ENCODE peak calls at places on chromosome 10, in seven cellular contexts. D is H9, H is H1, E is mesenchymal stem cell, Z is IMR-90, G is mesendoderm, O is trophoblast cell. W is an unnamed sample.

GRCh38 chr10:79081353-79082034 is 12.7 kb downstream of the ZMIZ1 start:
- DNase-seq in D (no peak), H (no peak), E (peak), Z (peak), G (peak), O (peak), W (no peak)

GRCh38 chr10:119498889-119499864 is 43.3 kb downstream of the RGS10 start:
- DNase-seq in D (no peak), H (no peak), E (peak), Z (peak), G (no peak), O (no peak), W (no peak)

GRCh38 chr10:22159979-22160378 is 57.8 kb downstream of the EBLN1 start:
- DNase-seq in D (no peak), H (no peak), E (no peak), Z (no peak), G (no peak), O (no peak), W (no peak)

GRCh38 chr10:122072491-122072890 is 83.5 kb downstream of the TACC2 start:
- DNase-seq in D (no peak), H (no peak), E (no peak), Z (no peak), G (no peak), O (peak), W (no peak)

GRCh38 chr10:71582019-71582418 is 137.6 kb downstream of the C10orf105 start:
- DNase-seq in D (peak), H (no peak), E (peak), Z (peak), G (peak), O (peak), W (peak)

GRCh38 chr10:45155784-45156183 is 155.1 kb downstream of the ZNF22 start:
- DNase-seq in D (peak), H (no peak), E (no peak), Z (no peak), G (peak), O (no peak), W (no peak)

GRCh38 chr10:48473704-48474103 is 131.2 kb downstream of the ARHGAP22 start:
- DNase-seq in D (no peak), H (no peak), E (no peak), Z (no peak), G (no peak), O (no peak), W (no peak)

GRCh38 chr10:79132681-79133381 is 64.1 kb downstream of the ZMIZ1 start:
- DNase-seq in D (no peak), H (no peak), E (peak), Z (no peak), G (peak), O (no peak), W (no peak)

GRCh38 chr10:70617798-70618568 is 15.4 kb upstream of the PRF1 start:
- DNase-seq in D (no peak), H (no peak), E (peak), Z (peak), G (no peak), O (no peak), W (no peak)

GRCh38 chr10:73744690-73744994 is 470 bp downstream of the SEC24C start:
- DNase-seq in D (no peak), H (no peak), E (peak), Z (peak), G (peak), O (peak), W (no peak)

GRCh38 chr10:92419740-92420553 is 129.0 kb downstream of the MARCHF5 start:
- DNase-seq in D (peak), H (peak), E (peak), Z (peak), G (peak), O (peak), W (no peak)

GRCh38 chr10:69645751-69646687 is 16.0 kb downstream of the FAM241B start:
- DNase-seq in D (peak), H (no peak), E (no peak), Z (no peak), G (peak), O (no peak), W (peak)

GRCh38 chr10:111114931-111115500 is 38.2 kb downstream of the ADRA2A start:
- DNase-seq in D (peak), H (no peak), E (no peak), Z (no peak), G (no peak), O (no peak), W (no peak)

GRCh38 chr10:4865945-4866661 is 40.1 kb downstream of the AKR1E2 start:
- DNase-seq in D (no peak), H (no peak), E (no peak), Z (no peak), G (no peak), O (no peak), W (no peak)

GRCh38 chr10:97517778-97518561 is 19.2 kb downstream of the UBTD1 start:
- DNase-seq in D (peak), H (no peak), E (peak), Z (no peak), G (peak), O (peak), W (no peak)

GRCh38 chr10:62779487-62780248 is 24.9 kb upstream of the ADO start:
- DNase-seq in D (no peak), H (no peak), E (peak), Z (peak), G (no peak), O (peak), W (no peak)

GRCh38 chr10:16756561-16757221 is 60.5 kb downstream of the RSU1 start:
- DNase-seq in D (no peak), H (no peak), E (peak), Z (peak), G (no peak), O (no peak), W (no peak)

GRCh38 chr10:12067336-12067735 is 1.4 kb upstream of the DHTKD1 start:
- DNase-seq in D (no peak), H (no peak), E (peak), Z (peak), G (no peak), O (peak), W (no peak)

GRCh38 chr10:79446451-79447020 is 1.1 kb upstream of the ZCCHC24 start:
- DNase-seq in D (peak), H (no peak), E (no peak), Z (no peak), G (no peak), O (peak), W (peak)

GRCh38 chr10:91756286-91756685 is 41.9 kb upstream of the TNKS2 start:
- DNase-seq in D (no peak), H (no peak), E (peak), Z (peak), G (no peak), O (no peak), W (no peak)

GRCh38 chr10:30500963-30501504 is 67.0 kb downstream of the MAP3K8 start:
- DNase-seq in D (no peak), H (no peak), E (no peak), Z (no peak), G (no peak), O (no peak), W (no peak)

GRCh38 chr10:89301231-89301630 is 615 bp upstream of the IFIT2 start:
- DNase-seq in D (no peak), H (no peak), E (peak), Z (peak), G (no peak), O (peak), W (no peak)

GRCh38 chr10:123140164-123140982 is 4.6 kb downstream of the HMX3 start:
- DNase-seq in D (no peak), H (no peak), E (no peak), Z (no peak), G (peak), O (no peak), W (no peak)

GRCh38 chr10:68406111-68406814 is 814 bp downstream of the RUFY2 start:
- DNase-seq in D (peak), H (no peak), E (peak), Z (peak), G (peak), O (peak), W (peak)

GRCh38 chr10:98446121-98446655 is 547 bp downstream of the HPS1 start:
- DNase-seq in D (peak), H (no peak), E (peak), Z (peak), G (peak), O (no peak), W (peak)

GRCh38 chr10:97355571-97355975 is 21.0 kb upstream of the FRAT2 start:
- DNase-seq in D (no peak), H (no peak), E (no peak), Z (no peak), G (peak), O (peak), W (no peak)

GRCh38 chr10:50540069-50540825 is 83.5 kb downstream of the SGMS1 start:
- DNase-seq in D (no peak), H (no peak), E (no peak), Z (peak), G (no peak), O (no peak), W (no peak)

GRCh38 chr10:129244757-129245156 is 222.3 kb upstream of the MGMT start:
- DNase-seq in D (no peak), H (no peak), E (no peak), Z (no peak), G (no peak), O (no peak), W (no peak)

GRCh38 chr10:70926215-70927000 is 38.0 kb upstream of the PCBD1 start:
- DNase-seq in D (no peak), H (no peak), E (no peak), Z (no peak), G (no peak), O (no peak), W (no peak)

GRCh38 chr10:47137311-47137851 is 162.6 kb upstream of the GDF10 start:
- DNase-seq in D (no peak), H (no peak), E (peak), Z (peak), G (no peak), O (no peak), W (no peak)

GRCh38 chr10:128796513-128796912 is 670.3 kb upstream of the MKI67 start:
- DNase-seq in D (no peak), H (no peak), E (no peak), Z (no peak), G (no peak), O (no peak), W (no peak)

GRCh38 chr10:54667136-54667535 is 133.9 kb downstream of the PCDH15 start:
- DNase-seq in D (no peak), H (no peak), E (no peak), Z (no peak), G (no peak), O (no peak), W (no peak)

GRCh38 chr10:9625266-9625776 is 1392.4 kb upstream of the CELF2 start:
- DNase-seq in D (no peak), H (no peak), E (peak), Z (peak), G (no peak), O (no peak), W (no peak)

GRCh38 chr10:48568131-48568530 is 36.7 kb downstream of the ARHGAP22 start:
- DNase-seq in D (peak), H (no peak), E (no peak), Z (no peak), G (no peak), O (no peak), W (no peak)

GRCh38 chr10:47364366-47364765 is 16.2 kb downstream of the RBP3 start:
- DNase-seq in D (no peak), H (no peak), E (no peak), Z (no peak), G (no peak), O (no peak), W (no peak)

GRCh38 chr10:5942471-5942870 is 34.9 kb downstream of the IL15RA start:
- DNase-seq in D (no peak), H (no peak), E (no peak), Z (no peak), G (no peak), O (no peak), W (no peak)

GRCh38 chr10:92075829-92076228 is 152.3 kb downstream of the BTAF1 start:
- DNase-seq in D (no peak), H (no peak), E (no peak), Z (no peak), G (peak), O (no peak), W (no peak)

GRCh38 chr10:44990302-44990655 is 10.4 kb upstream of the ZNF22 start:
- DNase-seq in D (peak), H (peak), E (no peak), Z (no peak), G (peak), O (no peak), W (peak)

GRCh38 chr10:119413738-119414611 is 128.5 kb downstream of the RGS10 start:
- DNase-seq in D (no peak), H (no peak), E (peak), Z (peak), G (no peak), O (peak), W (no peak)

DNA sequence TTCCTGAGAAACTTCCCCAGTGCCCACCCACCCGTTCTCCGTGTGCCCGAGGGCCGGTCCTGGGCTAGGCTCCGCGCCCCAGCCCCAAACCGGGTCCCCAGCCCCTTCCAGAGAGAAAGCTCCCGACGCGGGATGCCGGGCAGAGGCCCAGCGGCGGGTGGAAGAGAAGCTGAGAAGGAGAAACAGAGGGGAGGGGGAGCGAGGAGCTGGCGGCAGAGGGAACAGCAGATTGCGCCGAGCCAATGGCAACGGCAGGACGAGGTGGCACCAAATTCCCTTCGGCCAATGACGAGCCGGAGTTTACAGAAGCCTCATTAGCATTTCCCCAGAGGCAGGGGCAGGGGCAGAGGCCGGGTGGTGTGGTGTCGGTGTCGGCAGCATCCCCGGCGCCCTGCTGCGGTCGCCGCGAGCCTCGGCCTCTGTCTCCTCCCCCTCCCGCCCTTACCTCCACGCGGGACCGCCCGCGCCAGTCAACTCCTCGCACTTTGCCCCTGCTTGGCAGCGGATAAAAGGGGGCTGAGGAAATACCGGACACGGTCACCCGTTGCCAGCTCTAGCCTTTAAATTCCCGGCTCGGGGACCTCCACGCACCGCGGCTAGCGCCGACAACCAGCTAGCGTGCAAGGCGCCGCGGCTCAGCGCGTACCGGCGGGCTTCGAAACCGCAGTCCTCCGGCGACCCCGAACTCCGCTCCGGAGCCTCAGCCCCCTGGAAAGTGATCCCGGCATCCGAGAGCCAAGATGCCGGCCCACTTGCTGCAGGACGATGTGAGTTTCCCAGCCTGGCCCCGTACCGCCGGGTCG is at the start of gene SCD:
- DNase-seq in D (peak), H (peak), E (peak), Z (peak), G (peak), O (peak), W (peak)
- H3K18ac ChIP-seq in D (peak), H (peak), E (peak), Z (peak), G (peak), O (peak), W (peak)

GRCh38 chr10:43885842-43886241 is 237.2 kb upstream of the ZNF32 start:
- DNase-seq in D (peak), H (no peak), E (no peak), Z (no peak), G (peak), O (no peak), W (no peak)

GRCh38 chr10:43888551-43888950 is 239.9 kb upstream of the ZNF32 start:
- DNase-seq in D (no peak), H (no peak), E (peak), Z (peak), G (no peak), O (peak), W (no peak)

GRCh38 chr10:43881657-43882056 is 233.0 kb upstream of the ZNF32 start:
- DNase-seq in D (no peak), H (no peak), E (no peak), Z (no peak), G (no peak), O (no peak), W (no peak)

GRCh38 chr10:43884516-43885105 is 235.9 kb upstream of the ZNF32 start:
- DNase-seq in D (no peak), H (no peak), E (no peak), Z (no peak), G (no peak), O (no peak), W (no peak)

GRCh38 chr10:43885252-43885651 is 236.6 kb upstream of the ZNF32 start:
- DNase-seq in D (no peak), H (no peak), E (no peak), Z (no peak), G (peak), O (no peak), W (no peak)
- H3K18ac ChIP-seq in D (no peak), H (no peak), E (no peak), Z (peak), G (no peak), O (no peak), W (no peak)

GRCh38 chr10:132481690-132482089 is 55.9 kb upstream of the INPP5A start:
- DNase-seq in D (no peak), H (no peak), E (no peak), Z (no peak), G (no peak), O (no peak), W (no peak)
- H3K18ac ChIP-seq in D (no peak), H (no peak), E (no peak), Z (peak), G (no peak), O (no peak), W (no peak)

DNA sequence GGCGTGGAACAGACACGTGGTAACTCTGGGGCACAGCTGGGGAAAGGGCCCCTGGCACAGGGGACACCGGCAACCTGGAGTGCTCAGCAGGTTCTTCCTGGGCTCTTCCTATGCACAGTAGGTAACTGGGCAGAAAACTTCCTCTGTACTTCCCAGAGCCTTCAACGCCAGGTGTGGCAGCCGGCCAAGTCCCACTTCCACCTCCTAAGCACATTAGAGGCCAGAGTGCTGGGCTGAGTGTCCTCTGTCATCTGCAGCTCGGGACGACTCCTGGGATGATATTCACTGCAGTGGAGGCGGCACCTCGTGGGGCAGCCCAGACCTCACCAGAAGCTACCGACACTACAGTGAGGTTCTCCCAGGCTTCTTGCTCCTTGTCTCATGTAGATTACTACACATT is 114.5 kb downstream of the LARP4B start:
- DNase-seq in D (no peak), H (no peak), E (no peak), Z (no peak), G (no peak), O (no peak), W (no peak)
- H3K18ac ChIP-seq in D (no peak), H (no peak), E (no peak), Z (no peak), G (no peak), O (no peak), W (peak)

W was measured in neuronal stem cell.